ENCODE peak calls at places on chromosomes 7 and 10, in eight cellular contexts. M is mesendoderm, U is HepG2, V is K562, B is astrocyte, O is PC-3, N is neuronal stem cell, L is keratinocyte. Z is an unnamed sample.

GRCh38 chr7:20504060-20504459 is 111.4 kb upstream of the ABCB5 start:
- DNase-seq in V (no peak), U (no peak), N (no peak), M (peak; percentile 70), L (no peak), O (no peak), B (no peak), Z (no peak)

GRCh38 chr7:102933763-102934162 is 21.0 kb downstream of the LRRC17 start:
- DNase-seq in M (peak; percentile 82), V (no peak), N (peak; percentile 72), O (no peak), U (no peak), L (no peak), B (peak; percentile 96), Z (no peak)

GRCh38 chr10:13399752-13400151 is 51.7 kb upstream of the SEPHS1 start:
- DNase-seq in U (no peak), O (no peak), B (no peak), N (no peak), V (no peak), M (no peak), L (no peak), Z (no peak)

GRCh38 chr7:133645870-133646492 is 393.1 kb downstream of the EXOC4 start:
- DNase-seq in L (no peak), M (no peak), U (no peak), O (peak; percentile 17), V (no peak), N (no peak), B (peak; percentile 6), Z (no peak)

GRCh38 chr7:55565693-55566092 is 6.6 kb downstream of the VOPP1 start:
- DNase-seq in B (no peak), M (no peak), L (no peak), V (no peak), U (peak; percentile 66), N (no peak), O (no peak), Z (no peak)

GRCh38 chr7:46145412-46145811 is 224.3 kb upstream of the IGFBP3 start:
- DNase-seq in B (peak; percentile 100), L (peak; percentile 64), O (peak; percentile 77), M (peak; percentile 99), N (peak; percentile 46), U (peak; percentile 73), V (no peak), Z (no peak)

GRCh38 chr10:75189266-75190096 is 21.1 kb upstream of the VDAC2 start:
- DNase-seq in N (no peak), O (no peak), U (peak; percentile 81), M (no peak), B (no peak), V (no peak), L (no peak), Z (no peak)

GRCh38 chr10:70537398-70538194 is 59.0 kb downstream of the PALD1 start:
- DNase-seq in V (peak; percentile 71), B (no peak), N (no peak), M (peak; percentile 79), U (peak; percentile 31), L (no peak), O (peak; percentile 88), Z (peak; percentile 27)

GRCh38 chr10:94991243-94991888 is 52.9 kb downstream of the CYP2C9 start:
- DNase-seq in V (no peak), M (peak; percentile 28), B (no peak), O (peak; percentile 37), U (peak; percentile 1), L (no peak), N (no peak), Z (no peak)

GRCh38 chr10:72445851-72446250 is 91.1 kb upstream of the DNAJB12 start:
- DNase-seq in V (no peak), B (no peak), O (no peak), M (no peak), N (no peak), L (no peak), U (no peak), Z (no peak)

GRCh38 chr7:46215987-46216567 is 295.0 kb upstream of the IGFBP3 start:
- DNase-seq in L (no peak), B (no peak), N (peak; percentile 84), V (no peak), U (peak; percentile 97), M (peak; percentile 79), O (no peak), Z (no peak)

DNA sequence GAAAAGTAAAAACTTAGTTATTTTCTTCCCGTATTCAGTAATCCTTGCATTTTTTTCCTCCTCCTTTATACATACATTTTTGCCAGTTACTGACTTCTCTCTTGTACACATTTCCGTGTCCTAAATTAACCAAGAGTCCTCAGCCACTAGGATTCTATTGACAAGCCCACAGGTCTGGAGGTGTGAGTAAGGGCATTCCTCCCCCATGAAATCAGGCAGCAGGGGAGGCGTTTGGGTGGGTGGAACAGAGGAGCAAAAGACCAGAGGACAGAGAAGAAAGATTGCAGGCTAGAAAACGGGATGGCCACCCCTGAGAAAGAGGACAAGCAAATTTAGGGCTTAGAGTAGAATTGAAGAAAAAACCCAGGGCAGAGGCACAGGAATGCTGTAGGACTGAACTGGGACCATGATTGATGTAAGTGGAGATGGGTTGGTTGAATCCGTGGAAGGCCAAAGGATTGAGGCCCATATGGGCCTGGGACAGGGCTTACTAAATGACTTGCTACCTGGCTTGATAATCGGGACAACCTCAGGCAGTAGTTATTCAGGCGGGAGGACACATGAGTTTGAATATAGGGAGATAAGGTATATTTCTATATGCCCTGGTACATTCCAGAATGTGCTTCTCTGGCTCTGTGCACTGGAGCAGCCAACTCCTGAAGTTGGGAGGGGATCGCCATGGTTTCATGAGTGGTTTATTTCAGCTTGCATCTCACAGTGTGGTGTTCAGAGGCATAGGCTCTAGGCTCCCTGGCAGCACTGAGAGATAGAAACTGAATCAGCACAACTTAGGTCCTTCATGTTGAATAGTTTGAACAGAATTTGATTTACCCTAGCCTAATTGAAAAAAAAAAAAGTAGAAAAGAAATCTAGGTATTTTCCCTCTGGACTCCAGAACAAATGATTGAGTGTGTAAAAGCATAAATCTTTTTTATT is 28.0 kb downstream of the IKZF1 start:
- DNase-seq in M (peak; percentile 47), L (no peak), N (no peak), B (no peak), O (no peak), V (no peak), U (no peak), Z (no peak)
- H3K4me2 ChIP-seq in M (no peak overlapping the region), L (no peak overlapping the region), N (no peak overlapping the region), B (no peak overlapping the region), O (no peak overlapping the region), V (peak overlapping the region; percentile 69), U (no peak overlapping the region), Z (peak overlapping the region; percentile 64)

DNA sequence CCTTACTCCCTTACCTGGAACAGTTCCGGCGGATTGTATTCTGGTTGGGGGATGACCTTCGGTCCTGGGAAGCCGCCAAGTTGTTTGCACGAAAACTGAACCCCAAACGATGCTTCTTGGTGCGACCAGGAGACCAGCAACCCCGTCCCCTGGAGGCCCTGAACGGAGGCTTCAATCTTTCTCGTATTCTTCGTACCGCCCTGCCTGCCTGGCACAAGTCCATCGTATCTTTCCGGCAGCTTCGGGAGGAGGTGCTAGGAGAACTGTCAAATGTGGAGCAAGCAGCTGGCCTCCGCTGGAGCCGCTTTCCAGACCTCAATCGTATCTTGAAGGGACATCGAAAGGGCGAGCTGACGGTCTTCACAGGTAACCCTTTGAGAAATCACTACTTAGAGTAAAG is 1.7 kb downstream of the TWNK start:
- DNase-seq in M (no peak), U (no peak), O (peak; percentile 20), B (no peak), L (no peak), V (no peak), N (no peak), Z (no peak)
- H3K36me3 ChIP-seq in M (peaks cover 19% of the 10 kb centered on the region), U (peaks cover 21% of the 10 kb centered on the region), O (peaks cover 16% of the 10 kb centered on the region), B (peaks cover 30% of the 10 kb centered on the region), L (peaks cover 30% of the 10 kb centered on the region), V (peaks cover 66% of the 10 kb centered on the region), N (peaks cover 35% of the 10 kb centered on the region), Z (peaks cover 65% of the 10 kb centered on the region)

DNA sequence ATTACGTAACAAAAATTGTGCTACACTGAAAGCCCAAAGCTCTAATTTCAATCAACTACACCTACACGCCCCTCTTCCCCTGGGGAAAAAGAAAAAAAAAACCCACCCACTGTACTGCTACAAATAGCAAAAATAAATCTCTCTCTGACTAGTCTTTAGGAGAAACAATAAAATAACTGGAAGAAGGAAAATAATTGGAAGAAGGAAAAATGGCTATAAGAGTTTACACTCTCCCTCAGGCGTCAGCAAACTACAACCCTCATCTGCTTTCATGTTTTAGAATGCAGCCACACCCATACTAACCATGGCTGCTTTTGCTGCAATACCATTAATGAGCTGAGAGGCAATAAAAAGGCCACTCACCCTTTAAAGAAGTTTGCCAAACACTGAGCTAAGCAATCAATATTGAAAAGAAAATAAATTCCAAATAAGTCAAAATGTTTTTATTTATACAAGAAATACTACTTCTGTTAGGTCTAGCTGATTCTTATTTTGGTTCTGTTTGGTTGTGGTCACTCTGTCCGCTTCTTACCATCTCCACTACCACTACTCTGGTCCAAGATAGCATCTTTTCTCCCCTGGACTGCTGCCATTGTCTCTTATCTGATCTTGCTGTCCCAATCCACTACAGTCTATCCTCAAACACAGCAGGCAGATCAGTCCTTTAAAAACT is 3.8 kb downstream of the MINDY3 start:
- DNase-seq in N (no peak), L (no peak), B (no peak), M (peak; percentile 93), V (peak; percentile 57), U (no peak), O (peak; percentile 39), Z (no peak)
- H3K4me2 ChIP-seq in N (no peak overlapping the region), L (no peak overlapping the region), B (no peak overlapping the region), M (no peak overlapping the region), V (peak overlapping the region; percentile 71), U (no peak overlapping the region), O (peak overlapping the region; percentile 88), Z (peak overlapping the region; percentile 30)

GRCh38 chr7:94417921-94418320 is 23.2 kb downstream of the COL1A2 start:
- DNase-seq in N (no peak), O (no peak), V (no peak), L (no peak), M (no peak), B (no peak), U (no peak), Z (no peak)

GRCh38 chr7:94418851-94419250 is 24.2 kb downstream of the COL1A2 start:
- DNase-seq in L (no peak), O (no peak), M (peak; percentile 69), N (no peak), V (no peak), U (no peak), B (no peak), Z (no peak)

GRCh38 chr7:94422136-94422535 is 27.4 kb downstream of the COL1A2 start:
- DNase-seq in M (no peak), B (no peak), L (no peak), V (no peak), N (no peak), U (no peak), O (no peak), Z (no peak)

GRCh38 chr7:94421711-94422110 is 27.0 kb downstream of the COL1A2 start:
- DNase-seq in L (no peak), O (no peak), M (no peak), B (no peak), U (no peak), N (no peak), V (no peak), Z (no peak)

DNA sequence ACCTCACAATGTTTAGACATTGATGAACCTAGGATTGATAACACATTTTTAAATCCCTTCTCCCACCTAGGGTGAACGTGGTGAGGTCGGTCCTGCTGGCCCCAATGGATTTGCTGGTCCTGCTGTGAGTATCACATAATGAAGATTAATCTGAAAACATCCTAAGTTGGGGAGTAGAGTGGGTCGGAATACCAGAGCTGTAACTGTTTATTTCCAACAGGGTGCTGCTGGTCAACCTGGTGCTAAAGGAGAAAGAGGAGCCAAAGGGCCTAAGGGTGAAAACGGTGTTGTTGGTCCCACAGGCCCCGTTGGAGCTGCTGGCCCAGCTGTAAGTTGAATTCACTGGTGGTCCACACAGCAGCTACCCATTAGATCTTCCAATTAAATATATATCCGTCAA is 25.6 kb downstream of the COL1A2 start:
- DNase-seq in N (no peak), M (no peak), L (no peak), U (no peak), V (no peak), B (no peak), O (no peak), Z (no peak)
- H3K36me3 ChIP-seq in N (peaks cover 23% of the 10 kb centered on the region), M (peaks cover 6% of the 10 kb centered on the region), L (no peaks in the 10 kb centered on the region), U (no peaks in the 10 kb centered on the region), V (no peaks in the 10 kb centered on the region), B (peaks cover 97% of the 10 kb centered on the region), O (no peaks in the 10 kb centered on the region), Z (no peaks in the 10 kb centered on the region)